ENCODE peak calls at places on chromosomes 7 and 10, in eight cellular contexts. D, X, B, J, G, S, L and Z are unnamed samples.

GRCh38 chr7:149229526-149229925 is 9.9 kb upstream of the ZNF212 start:
- DNase-seq in L (no peak), G (no peak), D (no peak), S (no peak), B (no peak), J (no peak), X (no peak), Z (no peak)

GRCh38 chr10:24722676-24723385 is 856 bp downstream of the ARHGAP21 start:
- DNase-seq in J (peak), B (peak), L (no peak), D (peak), G (peak), S (peak), X (peak), Z (peak)

GRCh38 chr7:142942746-142943145 is 3.5 kb downstream of the LLCFC1 start:
- DNase-seq in G (no peak), S (no peak), D (no peak), L (no peak), B (no peak), X (no peak), J (no peak), Z (no peak)

GRCh38 chr10:99667108-99667751 is 7.9 kb downstream of the ENTPD7 start:
- DNase-seq in J (no peak), G (no peak), X (no peak), L (no peak), D (peak), S (peak), B (no peak), Z (no peak)

GRCh38 chr10:132861116-132861691 is 75.3 kb upstream of the NKX6-2 start:
- DNase-seq in B (no peak), G (no peak), L (no peak), S (no peak), J (peak), X (no peak), D (no peak), Z (no peak)

GRCh38 chr10:33306756-33307519 is 27.5 kb downstream of the NRP1 start:
- DNase-seq in G (no peak), X (no peak), B (no peak), L (no peak), D (peak), S (peak), J (no peak), Z (no peak)

GRCh38 chr10:58414270-58415041 is 29.2 kb downstream of the TFAM start:
- DNase-seq in B (no peak), G (no peak), X (no peak), D (peak), S (peak), J (no peak), L (no peak), Z (no peak)

GRCh38 chr10:124688889-124689670 is 55.1 kb downstream of the FAM53B start:
- DNase-seq in X (no peak), J (no peak), L (no peak), G (no peak), B (no peak), D (no peak), S (no peak), Z (peak)

GRCh38 chr10:77060913-77061312 is 576.7 kb downstream of the KCNMA1 start:
- DNase-seq in L (no peak), B (no peak), J (no peak), G (no peak), X (no peak), D (no peak), S (peak), Z (no peak)

GRCh38 chr7:16926283-16926682 is 44.5 kb upstream of the AGR3 start:
- DNase-seq in L (no peak), J (no peak), S (peak), X (no peak), B (no peak), G (peak), D (peak), Z (no peak)

GRCh38 chr7:32519763-32520162 is 24.5 kb downstream of the AVL9 start:
- DNase-seq in X (no peak), G (no peak), D (no peak), S (no peak), J (no peak), B (no peak), L (no peak), Z (no peak)

GRCh38 chr7:123974326-123974908 is 49.4 kb downstream of the SPAM1 start:
- DNase-seq in X (no peak), J (no peak), G (no peak), L (no peak), B (no peak), S (no peak), D (no peak), Z (no peak)

GRCh38 chr7:73811760-73812168 is 19.0 kb upstream of the CLDN4 start:
- DNase-seq in D (peak), L (no peak), B (no peak), J (peak), X (no peak), G (peak), S (peak), Z (peak)

GRCh38 chr10:34413214-34413613 is 401.9 kb downstream of the PARD3 start:
- DNase-seq in X (no peak), B (no peak), L (no peak), S (no peak), D (no peak), G (no peak), J (no peak), Z (no peak)

GRCh38 chr10:93074597-93075368 is 1.1 kb downstream of the CYP26A1 start:
- DNase-seq in D (no peak), X (no peak), G (no peak), S (no peak), L (no peak), B (no peak), J (peak), Z (no peak)

GRCh38 chr10:6738464-6738824 is 158.4 kb upstream of the PRKCQ start:
- DNase-seq in L (no peak), X (no peak), B (no peak), J (no peak), S (no peak), G (no peak), D (no peak), Z (no peak)

GRCh38 chr7:7498881-7499280 is 36.8 kb downstream of the COL28A1 start:
- DNase-seq in D (no peak), B (no peak), S (no peak), L (no peak), G (no peak), J (no peak), X (no peak), Z (no peak)

GRCh38 chr7:150451833-150452431 is 1.5 kb downstream of the GIMAP8 start:
- DNase-seq in D (no peak), X (no peak), S (no peak), J (no peak), B (no peak), L (no peak), G (no peak), Z (no peak)

GRCh38 chr7:150449206-150449956 is 1.0 kb upstream of the GIMAP8 start:
- DNase-seq in B (no peak), J (no peak), L (no peak), X (no peak), G (no peak), D (no peak), S (no peak), Z (no peak)

GRCh38 chr7:150451097-150451793 is 815 bp downstream of the GIMAP8 start:
- DNase-seq in B (no peak), J (no peak), D (no peak), G (no peak), S (no peak), X (no peak), L (no peak), Z (peak)

GRCh38 chr7:150448789-150449147 is 1.7 kb upstream of the GIMAP8 start:
- DNase-seq in L (peak), J (peak), S (peak), X (peak), D (peak), G (peak), B (peak), Z (peak)

DNA sequence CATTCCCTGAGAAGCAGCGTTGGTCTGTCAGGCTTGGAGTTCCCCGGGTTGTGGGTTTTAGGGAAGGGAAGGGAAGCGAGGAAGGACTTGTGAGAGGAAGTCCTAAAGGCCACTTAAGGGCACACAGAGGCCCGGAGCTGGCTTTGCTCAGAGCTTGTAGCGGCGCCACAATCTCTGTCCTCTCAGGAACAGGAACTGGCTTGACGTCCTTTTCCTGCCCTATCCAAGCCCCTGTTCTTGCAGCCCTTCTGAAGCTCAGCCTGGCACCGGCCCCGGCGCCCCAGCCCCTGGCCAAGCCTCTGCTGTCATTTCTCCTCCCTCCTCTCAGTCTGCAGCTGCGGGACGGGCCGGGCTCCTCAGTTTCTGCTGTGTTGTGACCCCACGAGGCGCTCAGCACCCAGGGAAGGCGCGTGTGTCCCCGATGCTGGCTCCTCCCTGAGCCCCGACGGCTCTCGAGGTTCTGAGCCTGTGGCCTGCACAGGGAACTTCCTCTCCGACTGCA is at the start of gene GIMAP8:
- DNase-seq in J (no peak), D (no peak), B (peak), X (no peak), G (no peak), L (no peak), S (no peak), Z (peak)
- H3K27ac ChIP-seq in J (peak), D (no peak), B (peak), X (no peak), G (no peak), L (no peak), S (no peak), Z (peak)

GRCh38 chr7:4841836-4842235 is 20.0 kb downstream of the PAPOLB start:
- DNase-seq in G (no peak), X (no peak), D (no peak), J (no peak), S (no peak), L (no peak), B (no peak), Z (no peak)
- H3K27ac ChIP-seq in G (no peak), X (no peak), D (no peak), J (peak), S (no peak), L (no peak), B (no peak), Z (no peak)

DNA sequence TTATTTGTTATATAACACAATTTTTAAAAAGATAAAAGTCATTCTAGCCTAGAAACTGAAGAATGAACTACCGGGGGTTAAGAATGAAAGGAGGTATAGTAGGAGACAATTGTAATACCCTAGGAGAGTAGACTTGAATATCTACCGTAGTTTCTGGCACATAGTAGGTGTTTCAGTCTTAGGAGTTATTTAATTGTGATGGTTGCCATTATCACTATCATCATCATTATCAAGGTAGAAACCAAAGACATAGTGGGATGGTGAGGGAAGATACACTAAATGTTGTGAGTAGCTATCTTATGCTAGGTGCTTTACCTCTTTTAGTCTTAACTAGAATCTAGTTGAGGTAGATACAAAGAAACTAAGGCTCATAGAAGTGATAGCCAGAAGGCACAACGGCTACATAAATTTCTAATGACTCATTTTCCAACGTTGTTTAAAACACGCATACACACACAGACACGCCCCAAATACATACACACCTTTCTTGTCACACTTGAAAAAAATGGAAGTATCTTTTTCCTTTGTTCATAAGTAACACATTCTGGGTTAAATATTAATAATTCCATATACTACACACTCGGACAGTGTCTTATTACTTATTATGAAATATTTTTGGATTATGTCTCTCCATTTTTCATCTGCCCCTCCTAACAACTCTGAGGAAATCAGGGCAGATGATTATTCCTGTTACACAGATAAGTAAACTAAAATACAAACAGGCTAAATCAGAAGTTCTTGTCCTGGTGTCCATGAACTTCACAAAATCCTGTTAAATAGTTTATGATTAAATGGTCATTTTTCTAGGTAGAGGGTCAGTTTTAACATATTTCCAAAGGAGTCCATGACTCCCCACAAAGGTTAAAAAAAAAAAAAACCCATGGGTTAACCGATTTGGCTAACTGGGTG is 2.0 kb upstream of the ANLN start:
- DNase-seq in S (peak), J (no peak), B (no peak), G (no peak), L (no peak), D (no peak), X (no peak), Z (no peak)
- H3K27ac ChIP-seq in S (peak), J (peak), B (no peak), G (no peak), L (no peak), D (no peak), X (no peak), Z (no peak)

GRCh38 chr7:150520145-150520544 is 5.5 kb downstream of the GIMAP7 start:
- DNase-seq in X (no peak), S (no peak), J (no peak), G (no peak), D (no peak), B (no peak), L (no peak), Z (no peak)

GRCh38 chr7:150519310-150519709 is 4.6 kb downstream of the GIMAP7 start:
- DNase-seq in B (no peak), J (no peak), D (no peak), L (no peak), G (no peak), S (no peak), X (no peak), Z (no peak)

DNA sequence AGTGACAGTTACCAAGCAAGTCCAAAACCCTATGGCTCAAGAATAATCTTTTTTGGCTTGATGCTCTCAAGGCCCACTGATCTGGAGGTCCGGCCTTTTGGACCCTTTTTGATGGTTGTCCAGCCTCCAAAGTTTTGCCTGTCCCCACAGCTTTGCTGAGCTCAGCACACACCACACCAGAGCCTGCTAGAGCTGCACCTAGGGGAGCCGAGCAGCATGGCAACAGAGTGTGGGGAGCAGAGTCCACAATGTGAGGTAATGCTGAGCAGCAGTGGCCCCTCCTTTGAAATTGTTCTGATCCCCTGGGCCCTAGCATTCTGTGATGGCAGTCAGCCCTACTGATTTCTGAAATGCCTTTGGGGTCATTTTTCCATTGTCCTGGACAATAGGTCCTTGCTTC is 9.3 kb downstream of the GIMAP7 start:
- DNase-seq in G (no peak), X (no peak), D (no peak), L (no peak), S (no peak), B (no peak), J (no peak), Z (no peak)
- H3K27ac ChIP-seq in G (no peak), X (no peak), D (no peak), L (no peak), S (no peak), B (no peak), J (no peak), Z (no peak)

GRCh38 chr7:110461621-110462020 is 629.3 kb upstream of the LRRN3 start:
- DNase-seq in X (no peak), G (no peak), J (no peak), S (no peak), B (no peak), L (no peak), D (no peak), Z (no peak)
- H3K27ac ChIP-seq in X (no peak), G (no peak), J (no peak), S (no peak), B (no peak), L (no peak), D (no peak), Z (no peak)

GRCh38 chr10:31192475-31192874 is 126.5 kb upstream of the ZEB1 start:
- DNase-seq in L (no peak), D (no peak), J (no peak), X (no peak), S (no peak), G (no peak), B (no peak), Z (no peak)
- H3K27ac ChIP-seq in L (no peak), D (no peak), J (no peak), X (no peak), S (no peak), G (no peak), B (no peak), Z (no peak)

GRCh38 chr10:593421-593820 is 96.0 kb downstream of the DIP2C start:
- DNase-seq in G (no peak), B (no peak), D (no peak), X (no peak), J (peak), S (no peak), L (no peak), Z (no peak)
- H3K27ac ChIP-seq in G (no peak), B (no peak), D (no peak), X (no peak), J (peak), S (no peak), L (no peak), Z (no peak)

GRCh38 chr7:137590071-137590470 is 246.5 kb upstream of the PTN start:
- DNase-seq in D (no peak), S (no peak), X (no peak), J (no peak), B (no peak), L (no peak), G (no peak), Z (no peak)
- H3K27ac ChIP-seq in D (peak), S (no peak), X (no peak), J (no peak), B (no peak), L (no peak), G (no peak), Z (no peak)

DNA sequence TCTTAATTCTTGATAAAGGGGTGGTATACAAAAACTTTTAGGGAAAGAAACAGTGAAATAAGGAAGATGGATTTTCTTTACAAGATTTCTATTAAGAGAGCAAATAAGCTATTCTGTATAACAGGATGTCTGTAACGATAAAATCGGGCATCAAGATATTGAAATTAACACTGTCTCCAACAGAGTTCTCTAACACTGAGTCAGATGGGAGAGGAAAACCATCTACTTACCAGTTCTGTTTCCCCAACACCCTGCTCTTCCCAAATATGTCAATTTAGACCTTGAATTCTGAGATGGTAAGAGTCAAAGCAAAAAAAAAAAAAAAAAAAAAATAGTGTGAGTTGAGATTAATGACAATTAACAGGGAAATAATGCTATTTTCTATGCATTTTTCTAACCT is 23.0 kb downstream of the SMURF1 start:
- DNase-seq in J (no peak), S (no peak), G (no peak), D (no peak), X (no peak), B (no peak), L (no peak), Z (no peak)
- H3K27ac ChIP-seq in J (no peak), S (no peak), G (no peak), D (no peak), X (no peak), B (peak), L (no peak), Z (no peak)

DNA sequence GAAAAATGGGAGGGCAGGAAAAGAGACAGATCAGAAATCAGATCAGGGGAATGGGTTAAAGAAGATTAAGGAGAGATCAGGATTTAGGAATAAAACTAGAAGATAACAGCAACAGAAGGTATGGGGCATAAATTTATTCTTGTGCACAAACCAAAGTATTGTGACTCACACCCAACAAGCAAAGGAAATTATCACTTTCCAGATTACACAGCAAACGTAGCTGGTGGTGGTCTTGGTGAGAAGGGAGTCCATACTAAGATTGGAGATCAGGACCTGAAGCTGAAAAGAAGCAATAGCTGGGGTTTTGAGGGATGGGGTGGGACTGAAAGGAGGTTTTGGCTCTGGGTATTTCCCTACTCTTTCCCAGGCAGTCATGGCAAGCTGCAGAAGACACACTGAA is 3.5 kb upstream of the MYOZ1 start:
- DNase-seq in G (no peak), L (no peak), J (no peak), X (no peak), D (no peak), B (no peak), S (no peak), Z (no peak)
- H3K27ac ChIP-seq in G (no peak), L (no peak), J (no peak), X (no peak), D (no peak), B (no peak), S (no peak), Z (no peak)